ENCODE peak calls at places on chromosomes 13 and 19, in seven cellular contexts. V is non-pigmented ciliary epithelial cell; R is T-helper 1 cell; B is LHCN-M2; O is NAMALWA; U is stimulated activated CD8-positive, alpha-beta memory T cell treated with anti-CD3 and anti-CD28 coated beads, Interleukin-7, amount 100 ng/mL, for 48 hours; L is T-helper 9 cell. C is an unnamed sample.

GRCh38 chr19:49017666-49018351 is 918 bp upstream of the LHB start:
- DNase-seq in U (peak), V (no peak), L (peak), R (peak), O (peak), B (peak), C (peak)

GRCh38 chr13:26257049-26257448 is 3.1 kb downstream of the CDK8 start:
- DNase-seq in R (no peak), V (no peak), U (no peak), L (no peak), O (no peak), B (no peak), C (no peak)

GRCh38 chr13:21516806-21517205 is 57.7 kb upstream of the ZDHHC20 start:
- DNase-seq in R (no peak), O (no peak), B (no peak), V (no peak), L (no peak), U (no peak), C (no peak)

GRCh38 chr13:40770609-40770933 is 419 bp downstream of the MRPS31 start:
- DNase-seq in L (no peak), V (no peak), B (no peak), R (no peak), O (no peak), U (no peak), C (no peak)

GRCh38 chr13:111883571-111884343 is 183.2 kb upstream of the SOX1 start:
- DNase-seq in R (no peak), B (no peak), V (no peak), O (no peak), L (no peak), U (no peak), C (no peak)

GRCh38 chr13:26560456-26560855 is 3.0 kb downstream of the WASF3 start:
- DNase-seq in O (no peak), L (no peak), B (no peak), R (no peak), U (no peak), V (no peak), C (no peak)

GRCh38 chr13:100394005-100394695 is 194.4 kb downstream of the GGACT start:
- DNase-seq in O (no peak), L (no peak), V (peak), U (no peak), B (peak), R (no peak), C (no peak)

GRCh38 chr19:35213678-35214632 is 14.6 kb downstream of the FAM187B start:
- DNase-seq in V (peak), L (peak), O (peak), B (peak), R (peak), U (peak), C (peak)

GRCh38 chr13:41231786-41232185 is 31.6 kb downstream of the MTRF1 start:
- DNase-seq in B (peak), U (no peak), L (no peak), V (no peak), O (peak), R (no peak), C (no peak)

GRCh38 chr19:14146789-14147216 is 10.4 kb upstream of the ASF1B start:
- DNase-seq in V (peak), L (no peak), U (no peak), R (no peak), B (peak), O (no peak), C (no peak)

GRCh38 chr19:42333018-42333417 is 7.6 kb downstream of the MEGF8 start:
- DNase-seq in R (no peak), V (no peak), L (no peak), B (no peak), O (no peak), U (no peak), C (no peak)

GRCh38 chr19:8097681-8098567 is 45.4 kb downstream of the CCL25 start:
- DNase-seq in L (no peak), B (no peak), R (no peak), O (no peak), V (no peak), U (no peak), C (no peak)